ENCODE peak calls at places on chromosomes 13 and 19, in five cellular contexts. E, B, R, O and Y are unnamed samples.
A peak's percentile ranks its signal among the peaks of the same experiment; 100 is the strongest.

GRCh38 chr13:97134364-97135095 is 87.6 kb upstream of the MBNL2 start:
- DNase-seq in B (no peak), E (no peak), R (peak; percentile 52), O (no peak), Y (no peak)

GRCh38 chr13:99320693-99321481 is 13.7 kb upstream of the GPR183 start:
- DNase-seq in B (no peak), E (no peak), O (no peak), R (peak; percentile 80), Y (peak; percentile 51)

GRCh38 chr19:29674374-29675119 is 9.3 kb downstream of the PLEKHF1 start:
- DNase-seq in R (no peak), B (no peak), O (no peak), E (no peak), Y (no peak)

GRCh38 chr13:96816261-96816660 is 178.0 kb downstream of the OXGR1 start:
- DNase-seq in O (no peak), R (no peak), B (no peak), E (no peak), Y (no peak)

GRCh38 chr13:53250272-53250875 is 221.8 kb downstream of the OLFM4 start:
- DNase-seq in E (no peak), O (no peak), R (peak; percentile 67), B (peak; percentile 80), Y (peak; percentile 33)

GRCh38 chr13:43805071-43805468 is 18.3 kb upstream of the ENOX1 start:
- DNase-seq in E (no peak), R (peak; percentile 86), O (no peak), B (no peak), Y (peak; percentile 58)

GRCh38 chr19:35446194-35446593 is 1.9 kb upstream of the FFAR2 start:
- DNase-seq in O (no peak), R (no peak), B (no peak), E (no peak), Y (no peak)

GRCh38 chr13:28384789-28385188 is 110.1 kb downstream of the FLT1 start:
- DNase-seq in E (no peak), O (no peak), R (no peak), B (no peak), Y (no peak)

GRCh38 chr13:94389544-94390351 is 89.7 kb downstream of the DCT start:
- DNase-seq in E (no peak), B (no peak), R (peak; percentile 22), O (no peak), Y (no peak)

GRCh38 chr13:40313269-40314200 is 352.9 kb downstream of the FOXO1 start:
- DNase-seq in E (no peak), B (no peak), O (no peak), R (no peak), Y (no peak)

GRCh38 chr19:8302734-8303133 is 5.4 kb downstream of the CD320 start:
- DNase-seq in O (peak; percentile 38), E (no peak), B (no peak), R (no peak), Y (no peak)

GRCh38 chr13:74557870-74558269 is 423.7 kb upstream of the KLF12 start:
- DNase-seq in R (no peak), B (no peak), O (no peak), E (no peak), Y (no peak)

GRCh38 chr13:98525852-98526512 is 50.9 kb downstream of the STK24 start:
- DNase-seq in O (no peak), B (no peak), R (no peak), E (no peak), Y (no peak)

GRCh38 chr19:39408392-39409206 is 2.0 kb downstream of the ZFP36 start:
- DNase-seq in E (no peak), O (peak; percentile 49), R (peak; percentile 77), B (no peak), Y (no peak)

GRCh38 chr13:23467048-23467931 is 33.8 kb upstream of the SACS start:
- DNase-seq in O (no peak), E (no peak), R (peak; percentile 9), B (no peak), Y (no peak)

GRCh38 chr13:96053003-96053703 is at the start of gene UGGT2:
- DNase-seq in O (peak; percentile 88), B (peak; percentile 76), E (peak; percentile 91), R (peak; percentile 96), Y (peak; percentile 97)

GRCh38 chr19:3618144-3618810 is 8.3 kb downstream of the CACTIN start:
- DNase-seq in E (peak; percentile 73), O (peak; percentile 96), B (no peak), R (peak; percentile 68), Y (peak; percentile 24)

GRCh38 chr13:43014162-43014561 is 9.2 kb upstream of the DNAJC15 start:
- DNase-seq in R (no peak), O (no peak), B (no peak), E (no peak), Y (no peak)

GRCh38 chr13:65036999-65037398 is 2193.1 kb downstream of the PCDH9 start:
- DNase-seq in B (no peak), E (no peak), R (no peak), O (no peak), Y (no peak)

GRCh38 chr19:8611890-8612806 is 1.6 kb upstream of the ADAMTS10 start:
- DNase-seq in R (peak; percentile 63), O (no peak), E (peak; percentile 54), B (no peak), Y (no peak)

GRCh38 chr19:4831351-4832340 is at the start of gene TICAM1:
- DNase-seq in R (peak; percentile 88), E (no peak), B (no peak), O (peak; percentile 56), Y (peak; percentile 80)

GRCh38 chr13:79779061-79779460 is 298.1 kb downstream of the NDFIP2 start:
- DNase-seq in E (no peak), R (no peak), B (no peak), O (no peak), Y (no peak)

GRCh38 chr19:8618751-8619150 is 8.2 kb upstream of the ADAMTS10 start:
- DNase-seq in O (no peak), E (no peak), R (peak; percentile 25), B (no peak), Y (no peak)

GRCh38 chr13:79481685-79482052 is 714 bp downstream of the NDFIP2 start:
- DNase-seq in B (no peak), E (no peak), R (no peak), O (no peak), Y (no peak)

GRCh38 chr19:4432918-4433506 is 24.6 kb downstream of the UBXN6 start:
- DNase-seq in B (no peak), O (no peak), R (no peak), E (no peak), Y (no peak)

GRCh38 chr13:19658831-19659230 is 25.4 kb downstream of the MPHOSPH8 start:
- DNase-seq in E (no peak), B (no peak), O (no peak), R (no peak), Y (no peak)

GRCh38 chr13:19089315-19089714 is 92.3 kb downstream of the TUBA3C start:
- DNase-seq in E (no peak), R (no peak), O (no peak), B (no peak), Y (peak; percentile 2)

GRCh38 chr19:35162471-35163326 is 8.2 kb downstream of the FXYD5 start:
- DNase-seq in O (no peak), E (no peak), B (no peak), R (no peak), Y (peak; percentile 100)

GRCh38 chr13:76846363-76846762 is 39.8 kb downstream of the KCTD12 start:
- DNase-seq in R (no peak), E (no peak), B (no peak), O (no peak), Y (no peak)

GRCh38 chr13:50460366-50460765 is 383.1 kb downstream of the DLEU7 start:
- DNase-seq in R (no peak), E (no peak), O (no peak), B (no peak), Y (no peak)

GRCh38 chr19:21482863-21483276 is 22.5 kb upstream of the ZNF429 start:
- DNase-seq in B (no peak), O (peak; percentile 82), E (peak; percentile 81), R (no peak), Y (peak; percentile 84)

GRCh38 chr13:95650691-95651090 is 6.2 kb upstream of the DZIP1 start:
- DNase-seq in O (no peak), E (no peak), R (no peak), B (no peak), Y (no peak)

GRCh38 chr13:64925284-64925683 is 2304.9 kb downstream of the PCDH9 start:
- DNase-seq in B (peak; percentile 18), O (peak; percentile 55), E (peak; percentile 75), R (peak; percentile 27), Y (no peak)

GRCh38 chr19:22605275-22606211 is 28.6 kb upstream of the ZNF492 start:
- DNase-seq in E (no peak), R (no peak), O (no peak), B (no peak), Y (no peak)

GRCh38 chr13:49064459-49064858 is 88.7 kb downstream of the FNDC3A start:
- DNase-seq in B (no peak), E (no peak), O (no peak), R (no peak), Y (peak; percentile 39)

GRCh38 chr13:25204843-25205242 is 32.8 kb upstream of the AMER2 start:
- DNase-seq in E (no peak), O (no peak), B (no peak), R (no peak), Y (no peak)

GRCh38 chr13:25200783-25201182 is 28.7 kb upstream of the AMER2 start:
- DNase-seq in O (no peak), B (no peak), E (no peak), R (no peak), Y (peak; percentile 45)

GRCh38 chr13:25207291-25207690 is 35.2 kb upstream of the AMER2 start:
- DNase-seq in O (no peak), R (no peak), B (no peak), E (no peak), Y (no peak)

GRCh38 chr13:25203256-25203794 is 31.2 kb upstream of the AMER2 start:
- DNase-seq in R (no peak), E (no peak), B (no peak), O (no peak), Y (no peak)
- H2AFZ ChIP-seq in R (no peak overlapping the region), E (no peak overlapping the region), B (peak overlapping the region; percentile 83), O (peak overlapping the region; percentile 87), Y (no peak overlapping the region)

GRCh38 chr19:14116918-14117578 is 514 bp downstream of the PRKACA start:
- DNase-seq in R (no peak), E (no peak), O (no peak), B (no peak), Y (no peak)
- H3K4me1 ChIP-seq in R (peaks cover 44% of the 10 kb centered on the region), E (peaks cover 9% of the 10 kb centered on the region), O (peaks cover 23% of the 10 kb centered on the region), B (peaks cover 12% of the 10 kb centered on the region), Y (peaks cover 26% of the 10 kb centered on the region)

GRCh38 chr19:17861542-17862402 is 2.1 kb downstream of the RPL18A start:
- DNase-seq in O (no peak), B (no peak), E (no peak), R (no peak), Y (no peak)
- H2BK12ac ChIP-seq in O (no peak overlapping the region), B (no peak overlapping the region), E (no peak overlapping the region), R (no peak overlapping the region), Y (no peak overlapping the region)

DNA sequence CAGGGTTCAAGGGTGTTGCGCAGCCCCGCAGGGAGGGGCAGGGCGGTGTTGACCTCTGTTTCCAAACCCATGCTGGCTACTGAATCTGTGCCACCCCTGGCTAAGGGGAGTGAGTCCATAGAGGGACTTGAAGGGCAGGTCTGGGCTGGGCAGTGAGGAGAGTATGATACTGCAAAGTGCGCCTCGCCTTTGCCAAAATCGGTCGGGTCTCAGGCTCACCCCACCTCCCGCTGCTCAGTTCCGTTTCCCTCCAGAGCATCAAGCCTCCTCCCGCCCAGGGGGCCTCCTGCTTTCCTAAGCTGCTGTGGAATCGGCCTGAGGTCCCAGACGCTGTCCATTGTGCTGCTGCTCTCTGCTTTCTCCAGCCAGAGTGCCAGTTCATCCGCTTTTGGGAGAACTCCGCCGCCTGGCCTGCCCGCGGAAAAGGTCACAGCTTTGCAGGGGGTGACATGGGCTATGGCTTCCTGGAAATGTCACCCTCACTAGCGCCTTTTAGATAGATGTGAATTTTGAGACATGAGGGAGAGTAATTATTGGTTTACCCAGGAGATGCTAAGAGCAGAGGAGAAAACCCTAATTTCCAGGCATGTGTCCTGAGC is 1418.4 kb downstream of the UQCRFS1 start:
- DNase-seq in E (peak; percentile 59), R (peak; percentile 61), B (peak; percentile 3), O (peak; percentile 61), Y (no peak)
- H2AFZ ChIP-seq in E (no peak overlapping the region), R (peak overlapping the region; percentile 91), B (peak overlapping the region; percentile 96), O (no peak overlapping the region), Y (peak overlapping the region; percentile 4)